ENCODE peak calls at places on chromosomes 7 and 10, in eight cellular contexts. One of them, this sample, is unnamed.

GRCh38 chr7:101678713-101679112 is 49.6 kb upstream of the MYL10 start:
- DNase-seq in type B pancreatic cell: no peak
- DNase-seq in RWPE1: no peak
- DNase-seq in HFFc6: peak; percentile 58
- DNase-seq in H9: no peak
- DNase-seq in heart right ventricle: no peak
- DNase-seq in uterus: no peak
- DNase-seq in lower lobe of right lung: no peak
- DNase-seq in this sample: no peak

GRCh38 chr10:103666109-103666508 is 172.6 kb downstream of the NEURL1 start:
- DNase-seq in type B pancreatic cell: no peak
- DNase-seq in RWPE1: no peak
- DNase-seq in HFFc6: peak; percentile 59
- DNase-seq in H9: peak; percentile 64
- DNase-seq in heart right ventricle: no peak
- DNase-seq in uterus: no peak
- DNase-seq in lower lobe of right lung: no peak
- DNase-seq in this sample: no peak

GRCh38 chr7:43758861-43759683 is 592 bp downstream of the BLVRA start:
- DNase-seq in type B pancreatic cell: peak; percentile 76
- DNase-seq in RWPE1: peak; percentile 52
- DNase-seq in HFFc6: no peak
- DNase-seq in H9: no peak
- DNase-seq in heart right ventricle: peak; percentile 15
- DNase-seq in uterus: peak; percentile 49
- DNase-seq in lower lobe of right lung: peak; percentile 68
- DNase-seq in this sample: peak; percentile 76

GRCh38 chr7:95396136-95397032 is at the start of gene PON3:
- DNase-seq in type B pancreatic cell: no peak
- DNase-seq in RWPE1: peak; percentile 30
- DNase-seq in HFFc6: no peak
- DNase-seq in H9: peak; percentile 66
- DNase-seq in heart right ventricle: peak; percentile 11
- DNase-seq in uterus: peak; percentile 18
- DNase-seq in lower lobe of right lung: peak; percentile 77
- DNase-seq in this sample: peak; percentile 26

GRCh38 chr7:42770106-42770505 is 141.8 kb downstream of the C7orf25 start:
- DNase-seq in type B pancreatic cell: no peak
- DNase-seq in RWPE1: peak; percentile 68
- DNase-seq in HFFc6: no peak
- DNase-seq in H9: no peak
- DNase-seq in heart right ventricle: no peak
- DNase-seq in uterus: no peak
- DNase-seq in lower lobe of right lung: no peak
- DNase-seq in this sample: no peak

GRCh38 chr7:4689151-4689550 is 7.1 kb downstream of the FOXK1 start:
- DNase-seq in type B pancreatic cell: no peak
- DNase-seq in RWPE1: no peak
- DNase-seq in HFFc6: no peak
- DNase-seq in H9: no peak
- DNase-seq in heart right ventricle: no peak
- DNase-seq in uterus: no peak
- DNase-seq in lower lobe of right lung: no peak
- DNase-seq in this sample: no peak

GRCh38 chr10:60114765-60115586 is 208.6 kb upstream of the CCDC6 start:
- DNase-seq in type B pancreatic cell: no peak
- DNase-seq in RWPE1: no peak
- DNase-seq in HFFc6: peak; percentile 62
- DNase-seq in H9: peak; percentile 33
- DNase-seq in heart right ventricle: no peak
- DNase-seq in uterus: no peak
- DNase-seq in lower lobe of right lung: no peak
- DNase-seq in this sample: peak; percentile 29

GRCh38 chr7:47404005-47404404 is 177.9 kb downstream of the TNS3 start:
- DNase-seq in type B pancreatic cell: no peak
- DNase-seq in RWPE1: no peak
- DNase-seq in HFFc6: no peak
- DNase-seq in H9: no peak
- DNase-seq in heart right ventricle: no peak
- DNase-seq in uterus: no peak
- DNase-seq in lower lobe of right lung: no peak
- DNase-seq in this sample: no peak

GRCh38 chr7:157792954-157793353 is 456.1 kb downstream of the DNAJB6 start:
- DNase-seq in type B pancreatic cell: no peak
- DNase-seq in RWPE1: no peak
- DNase-seq in HFFc6: no peak
- DNase-seq in H9: no peak
- DNase-seq in heart right ventricle: no peak
- DNase-seq in uterus: no peak
- DNase-seq in lower lobe of right lung: no peak
- DNase-seq in this sample: no peak

GRCh38 chr10:3139135-3139910 is 33.3 kb downstream of the PITRM1 start:
- DNase-seq in type B pancreatic cell: no peak
- DNase-seq in RWPE1: no peak
- DNase-seq in HFFc6: no peak
- DNase-seq in H9: no peak
- DNase-seq in heart right ventricle: no peak
- DNase-seq in uterus: no peak
- DNase-seq in lower lobe of right lung: no peak
- DNase-seq in this sample: no peak

GRCh38 chr10:43814611-43815010 is 165.9 kb upstream of the ZNF32 start:
- DNase-seq in type B pancreatic cell: no peak
- DNase-seq in RWPE1: no peak
- DNase-seq in HFFc6: no peak
- DNase-seq in H9: no peak
- DNase-seq in heart right ventricle: no peak
- DNase-seq in uterus: no peak
- DNase-seq in lower lobe of right lung: no peak
- DNase-seq in this sample: no peak

GRCh38 chr7:6705959-6706665 is 635 bp downstream of the ZNF12 start:
- DNase-seq in type B pancreatic cell: peak; percentile 70
- DNase-seq in RWPE1: peak; percentile 41
- DNase-seq in HFFc6: peak; percentile 5
- DNase-seq in H9: peak; percentile 35
- DNase-seq in heart right ventricle: peak; percentile 18
- DNase-seq in uterus: peak; percentile 27
- DNase-seq in lower lobe of right lung: peak; percentile 54
- DNase-seq in this sample: peak; percentile 33

GRCh38 chr7:127152423-127152822 is 100.3 kb downstream of the GRM8 start:
- DNase-seq in type B pancreatic cell: no peak
- DNase-seq in RWPE1: no peak
- DNase-seq in HFFc6: no peak
- DNase-seq in H9: no peak
- DNase-seq in heart right ventricle: no peak
- DNase-seq in uterus: no peak
- DNase-seq in lower lobe of right lung: no peak
- DNase-seq in this sample: no peak

GRCh38 chr7:45026013-45026412 is 26.0 kb downstream of the CCM2 start:
- DNase-seq in type B pancreatic cell: no peak
- DNase-seq in RWPE1: no peak
- DNase-seq in HFFc6: no peak
- DNase-seq in H9: no peak
- DNase-seq in heart right ventricle: no peak
- DNase-seq in uterus: no peak
- DNase-seq in lower lobe of right lung: no peak
- DNase-seq in this sample: no peak

GRCh38 chr10:131841131-131841661 is 59.6 kb upstream of the PPP2R2D start:
- DNase-seq in type B pancreatic cell: peak; percentile 53
- DNase-seq in RWPE1: no peak
- DNase-seq in HFFc6: no peak
- DNase-seq in H9: peak; percentile 35
- DNase-seq in heart right ventricle: no peak
- DNase-seq in uterus: peak; percentile 7
- DNase-seq in lower lobe of right lung: peak; percentile 16
- DNase-seq in this sample: no peak

GRCh38 chr10:97399843-97400545 is 1.1 kb downstream of the RRP12 start:
- DNase-seq in type B pancreatic cell: no peak
- DNase-seq in RWPE1: peak; percentile 91
- DNase-seq in HFFc6: peak; percentile 68
- DNase-seq in H9: no peak
- DNase-seq in heart right ventricle: peak; percentile 39
- DNase-seq in uterus: no peak
- DNase-seq in lower lobe of right lung: no peak
- DNase-seq in this sample: peak; percentile 49

GRCh38 chr10:31318854-31319601 is at the start of gene ZEB1:
- DNase-seq in type B pancreatic cell: peak; percentile 80
- DNase-seq in RWPE1: peak; percentile 89
- DNase-seq in HFFc6: peak; percentile 84
- DNase-seq in H9: peak; percentile 91
- DNase-seq in heart right ventricle: peak; percentile 93
- DNase-seq in uterus: peak; percentile 86
- DNase-seq in lower lobe of right lung: peak; percentile 86
- DNase-seq in this sample: peak; percentile 91

GRCh38 chr10:31320598-31321211 is 1.7 kb downstream of the ZEB1 start:
- DNase-seq in type B pancreatic cell: peak; percentile 68
- DNase-seq in RWPE1: no peak
- DNase-seq in HFFc6: peak; percentile 17
- DNase-seq in H9: peak; percentile 33
- DNase-seq in heart right ventricle: peak; percentile 64
- DNase-seq in uterus: peak; percentile 63
- DNase-seq in lower lobe of right lung: no peak
- DNase-seq in this sample: peak; percentile 54

GRCh38 chr10:31320179-31320597 is 1.2 kb downstream of the ZEB1 start:
- DNase-seq in type B pancreatic cell: peak; percentile 66
- DNase-seq in RWPE1: no peak
- DNase-seq in HFFc6: no peak
- DNase-seq in H9: peak; percentile 46
- DNase-seq in heart right ventricle: peak; percentile 62
- DNase-seq in uterus: peak; percentile 57
- DNase-seq in lower lobe of right lung: peak; percentile 60
- DNase-seq in this sample: peak; percentile 48

GRCh38 chr10:31318382-31318853 is 598 bp upstream of the ZEB1 start:
- DNase-seq in type B pancreatic cell: peak; percentile 74
- DNase-seq in RWPE1: peak; percentile 56
- DNase-seq in HFFc6: peak; percentile 56
- DNase-seq in H9: peak; percentile 44
- DNase-seq in heart right ventricle: peak; percentile 73
- DNase-seq in uterus: no peak
- DNase-seq in lower lobe of right lung: no peak
- DNase-seq in this sample: peak; percentile 88

GRCh38 chr10:31319602-31320178 is 674 bp downstream of the ZEB1 start:
- DNase-seq in type B pancreatic cell: no peak
- DNase-seq in RWPE1: no peak
- DNase-seq in HFFc6: no peak
- DNase-seq in H9: no peak
- DNase-seq in heart right ventricle: no peak
- DNase-seq in uterus: no peak
- DNase-seq in lower lobe of right lung: no peak
- DNase-seq in this sample: peak; percentile 34
- TF ChIP-seq CTCF in type B pancreatic cell: no peak
- TF ChIP-seq CTCF in RWPE1: no peak
- TF ChIP-seq CTCF in HFFc6: peak; percentile 20
- TF ChIP-seq CTCF in H9: no peak
- TF ChIP-seq CTCF in heart right ventricle: no peak
- TF ChIP-seq CTCF in uterus: no peak
- TF ChIP-seq CTCF in lower lobe of right lung: no peak
- TF ChIP-seq CTCF in this sample: no peak

DNA sequence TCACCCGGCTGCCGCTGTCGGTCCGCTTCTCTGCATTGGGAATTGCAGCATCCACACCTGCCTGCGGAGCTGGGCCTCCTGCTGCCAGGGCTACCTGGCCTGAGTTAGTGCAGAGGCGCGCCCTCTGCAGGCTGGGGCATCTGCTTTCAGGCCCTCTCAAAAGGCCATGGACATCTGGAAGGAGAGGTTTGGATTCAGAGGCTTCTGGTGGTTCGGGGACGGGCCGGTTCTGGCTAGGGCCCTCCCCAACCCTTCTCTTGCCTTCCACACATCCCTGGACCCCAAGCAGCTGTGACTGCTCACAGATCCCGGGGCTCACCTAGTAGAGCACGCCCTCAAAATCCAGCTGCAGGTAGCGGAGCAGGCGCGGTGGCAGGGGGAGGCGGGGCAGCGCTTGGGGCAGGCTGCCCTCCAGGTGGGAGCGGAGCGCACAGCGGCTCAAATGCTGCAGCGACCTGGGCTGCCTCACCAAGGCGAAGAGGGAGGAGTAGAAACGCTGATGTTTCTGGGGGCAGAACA is 8.4 kb upstream of the GBX1 start:
- DNase-seq in type B pancreatic cell: peak; percentile 55
- DNase-seq in RWPE1: no peak
- DNase-seq in HFFc6: no peak
- DNase-seq in H9: peak; percentile 55
- DNase-seq in heart right ventricle: no peak
- DNase-seq in uterus: no peak
- DNase-seq in lower lobe of right lung: no peak
- DNase-seq in this sample: peak; percentile 22
- TF ChIP-seq CTCF in type B pancreatic cell: no peak
- TF ChIP-seq CTCF in RWPE1: no peak
- TF ChIP-seq CTCF in HFFc6: peak; percentile 26
- TF ChIP-seq CTCF in H9: peak; percentile 59
- TF ChIP-seq CTCF in heart right ventricle: no peak
- TF ChIP-seq CTCF in uterus: no peak
- TF ChIP-seq CTCF in lower lobe of right lung: no peak
- TF ChIP-seq CTCF in this sample: no peak

GRCh38 chr7:23544913-23545354 is 13.2 kb upstream of the TRA2A start:
- DNase-seq in type B pancreatic cell: no peak
- DNase-seq in RWPE1: peak; percentile 61
- DNase-seq in HFFc6: peak; percentile 24
- DNase-seq in H9: no peak
- DNase-seq in heart right ventricle: no peak
- DNase-seq in uterus: no peak
- DNase-seq in lower lobe of right lung: no peak
- DNase-seq in this sample: peak; percentile 32
- TF ChIP-seq CTCF in type B pancreatic cell: peak; percentile 48
- TF ChIP-seq CTCF in RWPE1: peak; percentile 93
- TF ChIP-seq CTCF in HFFc6: peak; percentile 70
- TF ChIP-seq CTCF in H9: peak; percentile 52
- TF ChIP-seq CTCF in heart right ventricle: peak; percentile 17
- TF ChIP-seq CTCF in uterus: no peak
- TF ChIP-seq CTCF in lower lobe of right lung: peak; percentile 22
- TF ChIP-seq CTCF in this sample: peak; percentile 63

DNA sequence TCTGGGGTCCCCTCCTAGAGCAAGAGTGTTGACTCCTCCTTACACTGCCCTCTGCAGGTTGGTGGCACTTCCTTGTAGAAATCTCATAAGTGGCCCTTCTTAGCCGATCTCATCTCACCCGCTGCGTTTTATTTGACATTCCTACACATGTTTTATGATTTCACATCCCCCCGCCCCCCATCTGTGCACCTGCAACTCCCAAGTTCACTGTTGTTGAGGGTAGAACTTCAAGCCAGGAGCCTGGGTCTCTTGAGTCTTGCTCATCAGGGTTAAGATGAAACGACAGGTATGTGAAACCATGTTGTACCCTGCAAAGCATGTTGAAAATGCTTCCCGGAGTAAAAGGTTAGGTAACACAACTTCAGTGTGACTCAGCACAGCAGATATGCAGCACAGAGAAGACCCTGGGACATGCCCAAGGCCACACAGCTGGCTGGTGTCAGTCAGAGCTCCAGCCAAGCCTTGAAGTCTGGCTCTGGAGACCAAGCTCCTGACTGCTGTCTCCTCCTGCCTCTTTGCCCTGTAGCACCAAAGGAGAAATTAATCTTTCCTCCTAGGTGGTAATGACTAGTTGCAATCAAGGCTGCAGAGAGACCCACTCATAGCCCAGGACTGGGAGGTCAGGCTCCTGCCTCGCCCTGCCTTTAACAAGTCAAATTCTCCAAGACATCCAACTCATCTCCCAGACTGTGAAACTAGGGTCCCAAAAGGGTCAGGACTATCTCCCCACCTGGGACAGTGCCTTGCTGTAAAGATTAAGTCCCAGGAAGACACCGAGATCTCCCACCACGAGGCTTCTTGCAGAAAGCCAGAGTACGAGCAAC is 171.0 kb downstream of the PRKAG2 start:
- DNase-seq in type B pancreatic cell: no peak
- DNase-seq in RWPE1: no peak
- DNase-seq in HFFc6: peak; percentile 36
- DNase-seq in H9: peak; percentile 72
- DNase-seq in heart right ventricle: peak; percentile 53
- DNase-seq in uterus: no peak
- DNase-seq in lower lobe of right lung: peak; percentile 47
- DNase-seq in this sample: peak; percentile 48
- TF ChIP-seq CTCF in type B pancreatic cell: peak; percentile 68
- TF ChIP-seq CTCF in RWPE1: no peak
- TF ChIP-seq CTCF in HFFc6: peak; percentile 78
- TF ChIP-seq CTCF in H9: peak; percentile 80
- TF ChIP-seq CTCF in heart right ventricle: peak; percentile 52
- TF ChIP-seq CTCF in uterus: peak; percentile 30
- TF ChIP-seq CTCF in lower lobe of right lung: peak; percentile 46
- TF ChIP-seq CTCF in this sample: peak; percentile 8

This sample was measured in GM20000.